ENCODE peak calls at places on chromosome X, in nine cellular contexts. B is NB4; J is stimulated activated CD8-positive, alpha-beta memory T cell treated with anti-CD3 and anti-CD28 coated beads, Interleukin-2, amount 100 ng/mL, for 48 hours; E is AG10803; F is cardiac fibroblast; G is mucosa of gallbladder; U is D341Med; H is head of caudate nucleus; W is NCI-H1105. L is an unnamed sample.

GRCh38 chrX:21972721-21973120 is 32.2 kb downstream of the SMS start:
- DNase-seq in B (peak; percentile 27), J (no peak), E (peak; percentile 71), F (peak; percentile 89), G (no peak), U (no peak), H (no peak), W (no peak), L (no peak)

GRCh38 chrX:113741744-113742143 is 842.1 kb upstream of the HTR2C start:
- DNase-seq in B (peak; percentile 19), J (no peak), E (peak; percentile 48), F (peak; percentile 41), G (no peak), U (peak; percentile 19), H (peak; percentile 7), W (no peak), L (no peak)

GRCh38 chrX:72714471-72714916 is 388 bp upstream of the PHKA1 start:
- DNase-seq in B (peak; percentile 58), J (no peak), E (peak; percentile 64), F (peak; percentile 71), G (peak; percentile 46), U (peak; percentile 72), H (peak; percentile 45), W (peak; percentile 15), L (peak; percentile 60)

GRCh38 chrX:49019599-49020249 is 17.7 kb upstream of the GRIPAP1 start:
- DNase-seq in B (no peak), J (no peak), E (no peak), F (no peak), G (no peak), U (no peak), H (no peak), W (no peak), L (no peak)

GRCh38 chrX:10939384-10939783 is 171.7 kb upstream of the HCCS start:
- DNase-seq in B (no peak), J (no peak), E (no peak), F (peak; percentile 11), G (no peak), U (no peak), H (no peak), W (no peak), L (no peak)

GRCh38 chrX:110044531-110045249 is 41.8 kb downstream of the TMEM164 start:
- DNase-seq in B (no peak), J (no peak), E (no peak), F (no peak), G (no peak), U (peak; percentile 44), H (no peak), W (no peak), L (no peak)

GRCh38 chrX:153829549-153829798 is 870 bp downstream of the PDZD4 start:
- DNase-seq in B (no peak), J (no peak), E (no peak), F (no peak), G (no peak), U (no peak), H (no peak), W (no peak), L (no peak)

GRCh38 chrX:40773809-40774208 is 38.5 kb upstream of the MED14 start:
- DNase-seq in B (no peak), J (no peak), E (peak; percentile 29), F (peak; percentile 66), G (no peak), U (no peak), H (no peak), W (no peak), L (no peak)

GRCh38 chrX:28124416-28124815 is 143.2 kb upstream of the DCAF8L1 start:
- DNase-seq in B (no peak), J (no peak), E (no peak), F (peak; percentile 20), G (no peak), U (no peak), H (no peak), W (no peak), L (no peak)

GRCh38 chrX:68498508-68499379 is at the start of gene YIPF6:
- DNase-seq in B (peak; percentile 84), J (peak; percentile 59), E (peak; percentile 67), F (peak; percentile 72), G (peak; percentile 78), U (peak; percentile 85), H (peak; percentile 87), W (peak; percentile 48), L (peak; percentile 86)

GRCh38 chrX:20498851-20499635 is 232.3 kb upstream of the RPS6KA3 start:
- DNase-seq in B (no peak), J (no peak), E (no peak), F (no peak), G (no peak), U (no peak), H (no peak), W (no peak), L (no peak)

GRCh38 chrX:85108165-85108564 is 104.5 kb downstream of the APOOL start:
- DNase-seq in B (no peak), J (no peak), E (peak; percentile 2), F (peak; percentile 5), G (no peak), U (no peak), H (no peak), W (no peak), L (no peak)